ENCODE peak calls at places on chromosomes 13 and 19, in four cellular contexts. V, Q, W and P are unnamed samples.

GRCh38 chr13:73274147-73274546 is 215.3 kb downstream of the KLF5 start:
- DNase-seq in V (no peak), Q (no peak), W (no peak), P (peak; percentile 52)

GRCh38 chr13:83449666-83450395 is 432.4 kb downstream of the SLITRK1 start:
- DNase-seq in V (no peak), Q (no peak), W (no peak), P (no peak)

GRCh38 chr13:23506071-23506820 is 64.0 kb upstream of the TNFRSF19 start:
- DNase-seq in V (no peak), Q (no peak), W (no peak), P (no peak)

GRCh38 chr13:77767413-77767812 is 69.9 kb downstream of the SLAIN1 start:
- DNase-seq in V (no peak), Q (no peak), W (no peak), P (no peak)

GRCh38 chr13:22107549-22107948 is 436.7 kb downstream of the FGF9 start:
- DNase-seq in V (no peak), Q (no peak), W (no peak), P (no peak)

GRCh38 chr19:43511324-43511723 is 6.8 kb upstream of the PHLDB3 start:
- DNase-seq in V (no peak), Q (no peak), W (no peak), P (no peak)

GRCh38 chr13:44471686-44472085 is 98.1 kb downstream of the SERP2 start:
- DNase-seq in V (no peak), Q (no peak), W (no peak), P (no peak)

GRCh38 chr19:36058481-36059179 is 3.9 kb downstream of the WDR62 start:
- DNase-seq in V (peak; percentile 49), Q (no peak), W (no peak), P (no peak)

GRCh38 chr13:95643814-95644598 is 500 bp downstream of the DZIP1 start:
- DNase-seq in V (peak; percentile 32), Q (no peak), W (peak; percentile 27), P (peak; percentile 15)

DNA sequence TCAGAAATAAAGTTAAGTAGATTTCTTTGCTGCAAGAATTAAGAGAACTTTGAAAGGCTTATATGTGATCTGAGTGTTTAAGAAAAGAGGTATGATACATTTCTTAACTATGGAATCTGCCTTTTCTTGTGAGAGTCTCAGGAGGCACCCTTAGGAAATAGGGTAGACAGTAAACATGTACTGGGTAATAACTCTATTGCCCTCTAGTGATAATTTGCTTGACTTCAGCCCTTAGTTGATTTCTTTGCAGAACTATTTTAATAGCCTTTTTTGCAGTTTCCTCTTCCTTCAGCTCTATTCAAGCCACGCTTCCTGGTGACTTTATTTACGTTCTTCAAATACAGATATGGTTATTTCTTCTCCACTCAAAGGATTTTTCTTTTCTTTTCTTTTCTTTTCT is 37.0 kb upstream of the CCNA1 start:
- DNase-seq in V (peak; percentile 50), Q (no peak), W (no peak), P (peak; percentile 71)
- TF ChIP-seq CTCF in V (peak; percentile 53), Q (no peak), W (peak; percentile 32), P (peak; percentile 71)

GRCh38 chr19:2703077-2703437 is 563 bp upstream of the GNG7 start:
- DNase-seq in V (no peak), Q (no peak), W (no peak), P (no peak)
- H3K4me3 ChIP-seq in V (no peak overlapping the region), Q (no peak overlapping the region), W (peak overlapping the region; percentile 62), P (no peak overlapping the region)

GRCh38 chr19:49326165-49326704 is 1.2 kb upstream of the SLC6A16 start:
- DNase-seq in V (no peak), Q (no peak), W (no peak), P (no peak)
- H3K4me1 ChIP-seq in V (no peaks in the 10 kb centered on the region), Q (no peaks in the 10 kb centered on the region), W (no peaks in the 10 kb centered on the region), P (no peaks in the 10 kb centered on the region)

DNA sequence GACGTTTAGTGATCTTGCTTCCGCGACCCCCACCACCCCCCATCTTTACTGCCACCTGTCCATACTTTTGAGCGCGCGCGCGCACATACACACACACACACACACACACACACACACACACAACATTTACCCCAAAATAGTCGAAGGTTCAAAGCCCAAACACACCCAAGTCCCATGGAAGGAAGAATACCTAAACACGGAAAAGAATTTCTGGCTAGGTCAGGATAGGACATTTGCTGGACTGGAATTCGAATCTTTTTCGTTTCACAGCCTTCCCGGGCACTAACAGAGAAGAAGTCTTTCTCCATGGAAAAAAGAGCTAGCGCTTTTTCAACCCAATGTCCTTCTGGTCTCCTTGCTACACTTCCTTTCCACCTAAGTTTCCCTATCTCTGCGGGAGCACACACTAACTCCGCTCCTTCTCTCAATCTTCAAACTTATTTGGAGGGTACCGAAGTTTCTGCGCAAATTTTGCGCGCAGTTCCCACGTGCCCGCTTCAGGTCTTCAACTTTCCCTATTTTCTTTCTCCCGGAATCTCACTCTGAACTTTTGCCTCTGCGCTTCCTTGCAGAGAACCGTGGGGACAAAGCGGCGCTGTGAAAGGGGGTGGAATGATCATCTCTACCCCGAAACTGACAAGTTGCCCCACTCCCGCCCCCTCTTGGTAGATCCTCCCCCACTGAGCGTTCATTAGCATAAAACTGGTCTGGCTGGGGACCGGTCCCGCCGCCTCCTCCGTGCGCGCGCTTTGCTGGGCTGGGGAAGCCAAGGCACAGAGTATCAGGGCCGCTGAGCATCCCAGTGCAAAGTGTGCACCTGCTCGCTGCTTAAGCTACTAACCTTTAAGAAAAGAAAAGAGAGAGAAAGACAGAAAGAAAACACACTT is 2.7 kb downstream of the DACH1 start:
- DNase-seq in V (peak; percentile 61), Q (no peak), W (peak; percentile 34), P (peak; percentile 17)
- TF ChIP-seq CTCF in V (no peak), Q (peak; percentile 4), W (no peak), P (no peak)

GRCh38 chr13:26785845-26786630 is 25.5 kb upstream of the GPR12 start:
- DNase-seq in V (no peak), Q (peak; percentile 75), W (no peak), P (peak; percentile 56)
- H3K4me3 ChIP-seq in V (no peak overlapping the region), Q (peak overlapping the region; percentile 27), W (no peak overlapping the region), P (no peak overlapping the region)

GRCh38 chr19:46409146-46409545 is 4.2 kb downstream of the CCDC8 start:
- DNase-seq in V (peak; percentile 24), Q (no peak), W (no peak), P (no peak)
- H3K4me1 ChIP-seq in V (peaks cover 64% of the 10 kb centered on the region), Q (no peaks in the 10 kb centered on the region), W (peaks cover 43% of the 10 kb centered on the region), P (peaks cover 45% of the 10 kb centered on the region)

DNA sequence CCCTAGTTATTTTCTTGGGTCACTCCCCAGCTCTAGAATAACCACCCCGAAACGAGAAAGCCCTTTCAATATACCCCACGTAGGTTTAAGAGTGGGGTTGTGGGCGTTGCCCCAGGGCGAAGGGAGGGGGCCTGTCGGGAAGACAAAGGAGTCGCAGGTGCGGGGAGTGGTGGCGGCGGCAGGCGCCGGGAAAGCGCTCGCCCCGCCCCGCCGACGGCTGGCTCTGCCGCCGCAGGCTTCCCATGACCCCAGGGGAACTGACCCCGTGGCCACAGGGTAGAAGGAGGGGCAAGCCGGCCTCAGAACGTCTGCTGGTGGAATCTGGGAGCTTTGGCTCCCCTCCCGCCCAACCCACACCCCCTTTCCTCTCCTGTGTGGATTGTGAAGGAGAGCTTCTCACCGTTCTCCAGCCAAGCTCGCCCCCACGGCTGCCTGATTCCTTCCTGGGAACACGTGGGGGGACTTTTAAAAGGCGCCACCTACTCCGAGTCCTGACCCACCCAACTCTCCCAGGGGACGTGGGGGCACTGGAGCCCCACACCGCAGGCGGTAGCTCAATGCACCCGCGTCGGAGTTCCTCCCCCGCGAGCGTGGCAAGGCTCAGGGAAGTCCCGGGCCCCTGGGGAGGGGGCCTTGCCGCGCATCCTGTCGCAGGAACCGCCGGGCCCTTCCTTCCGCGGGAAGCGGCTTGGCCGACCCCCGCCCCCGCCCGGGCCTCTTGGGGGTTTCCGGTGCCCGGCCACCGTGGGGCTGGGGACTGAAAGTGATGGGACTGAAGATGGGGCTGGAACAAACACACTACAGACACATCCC is 5.5 kb downstream of the IER2 start:
- DNase-seq in V (peak; percentile 92), Q (peak; percentile 88), W (peak; percentile 74), P (peak; percentile 81)
- TF ChIP-seq CTCF in V (no peak), Q (no peak), W (no peak), P (no peak)

DNA sequence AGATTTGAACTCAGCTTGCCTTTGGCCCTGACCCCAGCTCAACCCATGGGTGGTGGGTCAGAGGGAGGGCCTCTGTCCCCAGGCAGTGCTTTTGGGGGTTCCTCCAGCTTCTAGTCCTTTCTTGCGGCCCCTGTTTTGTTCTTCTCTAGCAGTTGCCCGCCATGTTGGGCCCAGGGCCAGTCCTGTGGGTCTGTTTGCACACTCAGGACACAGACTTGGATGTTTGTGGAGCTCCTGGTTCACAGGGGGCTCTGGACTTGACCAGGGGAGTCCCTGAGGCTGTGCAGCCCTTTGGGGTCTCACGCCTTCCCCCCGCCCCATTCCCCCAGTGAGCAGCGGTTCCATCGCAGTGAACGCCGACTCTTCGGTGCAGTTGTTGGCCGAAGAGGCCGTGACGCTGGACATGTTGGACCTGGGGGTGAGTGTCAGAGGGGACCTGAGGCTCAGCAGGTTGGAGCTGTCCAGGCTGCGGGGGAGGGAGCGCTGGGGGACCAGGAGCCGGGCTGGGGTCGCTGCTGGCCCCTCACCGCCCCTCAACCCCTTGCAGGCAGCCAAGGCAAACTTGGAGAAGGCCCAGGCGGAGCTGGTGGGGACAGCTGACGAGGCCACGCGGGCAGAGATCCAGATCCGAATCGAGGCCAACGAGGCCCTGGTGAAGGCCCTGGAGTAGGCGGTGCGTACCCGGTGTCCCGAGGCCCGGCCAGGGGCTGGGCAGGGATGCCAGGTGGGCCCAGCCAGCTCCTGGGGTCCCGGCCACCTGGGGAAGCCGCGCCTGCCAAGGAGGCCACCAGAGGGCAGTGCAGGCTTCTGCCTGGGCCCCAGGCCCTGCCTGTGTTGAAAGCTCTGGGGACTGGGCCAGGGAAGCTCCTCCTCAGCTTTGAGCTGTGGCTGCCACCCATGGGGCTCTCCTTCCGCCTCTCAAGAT is 2.5 kb downstream of the ATP5F1D start:
- DNase-seq in V (peak; percentile 93), Q (peak; percentile 81), W (peak; percentile 90), P (peak; percentile 94)
- H3K4me3 ChIP-seq in V (no peak overlapping the region), Q (no peak overlapping the region), W (no peak overlapping the region), P (peak overlapping the region; percentile 11)

GRCh38 chr19:10491472-10492047 is 11.6 kb downstream of the KEAP1 start:
- DNase-seq in V (no peak), Q (no peak), W (no peak), P (no peak)

GRCh38 chr19:10486551-10486950 is 16.6 kb downstream of the KEAP1 start:
- DNase-seq in V (no peak), Q (no peak), W (no peak), P (no peak)
- H3K4me1 ChIP-seq in V (no peaks in the 10 kb centered on the region), Q (no peaks in the 10 kb centered on the region), W (peaks cover 2% of the 10 kb centered on the region), P (no peaks in the 10 kb centered on the region)